ENCODE peak calls at places on chromosomes 4 and X, in four cellular contexts. One of them, this sample, is unnamed.

GRCh38 chrX:47030339-47030738 is 47.9 kb upstream of the RGN start:
- DNase-seq in K562: peak
- DNase-seq in HepG2: peak
- DNase-seq in GM12878: peak
- DNase-seq in this sample: peak

GRCh38 chr4:30094866-30095265 is 625.3 kb upstream of the PCDH7 start:
- DNase-seq in HepG2: no peak
- DNase-seq in GM12878: no peak
- DNase-seq in K562: no peak
- DNase-seq in this sample: no peak

GRCh38 chr4:185134176-185134869 is 8.7 kb upstream of the SLC25A4 start:
- DNase-seq in K562: peak
- DNase-seq in HepG2: peak
- DNase-seq in GM12878: no peak
- DNase-seq in this sample: peak

GRCh38 chr4:145178740-145179139 is 1.6 kb downstream of the OTUD4 start:
- DNase-seq in HepG2: no peak
- DNase-seq in K562: no peak
- DNase-seq in GM12878: no peak
- DNase-seq in this sample: no peak

GRCh38 chr4:177371452-177371851 is 61.8 kb downstream of the NEIL3 start:
- DNase-seq in K562: no peak
- DNase-seq in GM12878: no peak
- DNase-seq in HepG2: no peak
- DNase-seq in this sample: no peak

GRCh38 chr4:145840162-145840768 is 98.4 kb downstream of the ZNF827 start:
- DNase-seq in K562: peak
- DNase-seq in GM12878: peak
- DNase-seq in HepG2: peak
- DNase-seq in this sample: peak

GRCh38 chrX:102155806-102156179 is at the start of gene BEX5:
- DNase-seq in GM12878: no peak
- DNase-seq in HepG2: no peak
- DNase-seq in K562: peak
- DNase-seq in this sample: no peak

GRCh38 chr4:183411291-183411861 is 33.1 kb upstream of the CDKN2AIP start:
- DNase-seq in HepG2: no peak
- DNase-seq in GM12878: peak
- DNase-seq in K562: no peak
- DNase-seq in this sample: no peak

GRCh38 chr4:163393471-163393870 is 49.8 kb downstream of the NPY5R start:
- DNase-seq in K562: no peak
- DNase-seq in GM12878: no peak
- DNase-seq in HepG2: no peak
- DNase-seq in this sample: no peak

GRCh38 chr4:26081795-26082498 is 167.9 kb downstream of the SMIM20 start:
- DNase-seq in GM12878: no peak
- DNase-seq in HepG2: peak
- DNase-seq in K562: peak
- DNase-seq in this sample: peak

GRCh38 chr4:152634110-152634760 is 45.6 kb downstream of the TMEM154 start:
- DNase-seq in GM12878: no peak
- DNase-seq in K562: no peak
- DNase-seq in HepG2: peak
- DNase-seq in this sample: no peak

GRCh38 chrX:105816517-105816916 is 5.8 kb upstream of the NRK start:
- DNase-seq in GM12878: no peak
- DNase-seq in HepG2: no peak
- DNase-seq in K562: no peak
- DNase-seq in this sample: no peak

GRCh38 chrX:112961981-112962380 is 121.3 kb upstream of the AMOT start:
- DNase-seq in K562: no peak
- DNase-seq in HepG2: no peak
- DNase-seq in GM12878: no peak
- DNase-seq in this sample: no peak

DNA sequence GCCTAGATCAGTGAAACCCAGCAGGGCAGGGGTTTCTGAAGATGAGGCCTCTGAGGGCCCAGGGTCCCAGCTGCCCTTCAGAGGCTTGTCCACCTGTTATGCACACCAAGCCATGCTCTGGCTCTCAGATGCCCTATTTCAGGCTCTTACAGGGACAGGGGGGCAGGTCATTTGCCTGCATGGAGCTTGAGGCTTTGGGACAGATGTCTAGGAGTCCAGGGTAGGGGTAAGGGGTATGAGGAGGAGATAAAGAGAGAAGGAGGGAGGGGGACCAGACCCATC is 4.7 kb upstream of the EFNB1 start:
- DNase-seq in K562: no peak
- DNase-seq in GM12878: no peak
- DNase-seq in HepG2: no peak
- DNase-seq in this sample: no peak
- TF ChIP-seq ATF3 in K562: no peak
- TF ChIP-seq ATF3 in GM12878: no peak
- TF ChIP-seq ATF3 in HepG2: no peak
- TF ChIP-seq ATF3 in this sample: no peak

GRCh38 chr4:168981942-168982341 is 28.1 kb downstream of the CBR4 start:
- DNase-seq in HepG2: no peak
- DNase-seq in GM12878: no peak
- DNase-seq in K562: no peak
- DNase-seq in this sample: no peak

GRCh38 chr4:168981460-168981859 is 28.6 kb downstream of the CBR4 start:
- DNase-seq in GM12878: no peak
- DNase-seq in K562: no peak
- DNase-seq in HepG2: no peak
- DNase-seq in this sample: no peak

GRCh38 chr4:168972601-168973000 is 37.5 kb downstream of the CBR4 start:
- DNase-seq in GM12878: no peak
- DNase-seq in K562: no peak
- DNase-seq in HepG2: no peak
- DNase-seq in this sample: no peak

GRCh38 chr4:168979338-168979737 is 30.7 kb downstream of the CBR4 start:
- DNase-seq in HepG2: peak
- DNase-seq in GM12878: no peak
- DNase-seq in K562: no peak
- DNase-seq in this sample: no peak

DNA sequence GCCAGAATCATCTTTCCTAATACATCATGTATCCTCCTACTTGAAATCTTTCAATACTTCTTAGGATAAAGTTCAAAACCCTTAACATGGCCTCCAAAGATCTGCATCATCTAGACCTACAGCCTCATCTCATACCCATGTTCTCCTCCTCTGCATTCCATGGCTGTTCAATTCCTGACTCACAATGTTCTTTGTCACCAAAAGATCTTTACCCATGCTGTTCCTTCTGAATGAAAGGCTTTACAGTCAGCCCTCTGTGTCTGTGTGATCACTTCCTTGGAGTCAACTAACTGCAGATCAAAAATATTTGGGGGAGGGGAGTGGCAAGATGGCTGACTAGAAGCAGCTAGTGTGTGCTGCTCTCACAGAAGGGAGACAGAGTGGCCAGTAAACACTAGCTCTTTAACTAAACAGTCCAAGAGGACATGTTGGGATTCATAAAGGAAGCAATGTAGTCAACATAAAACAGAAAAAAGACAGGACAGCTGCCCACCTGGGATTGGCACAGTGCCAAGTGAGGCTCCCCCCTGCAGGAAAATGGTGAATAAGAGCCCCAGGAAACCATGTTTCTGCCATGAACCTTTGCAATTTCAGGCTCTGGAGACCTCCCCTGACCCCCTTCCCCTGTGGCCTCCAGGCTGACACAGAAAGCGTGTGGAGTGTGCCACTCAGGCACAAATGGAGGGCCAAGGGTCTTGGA is 31.9 kb downstream of the CBR4 start:
- DNase-seq in K562: no peak
- DNase-seq in HepG2: peak
- DNase-seq in GM12878: no peak
- DNase-seq in this sample: no peak
- TF ChIP-seq ZBTB33 in K562: no peak
- TF ChIP-seq ZBTB33 in HepG2: no peak
- TF ChIP-seq ZBTB33 in GM12878: no peak
- TF ChIP-seq ZBTB33 in this sample: no peak

GRCh38 chr4:88823058-88823919 is 125.7 kb upstream of the NAP1L5 start:
- DNase-seq in GM12878: peak
- DNase-seq in HepG2: peak
- DNase-seq in K562: peak
- DNase-seq in this sample: peak
- TF ChIP-seq POLR2A in GM12878: no peak
- TF ChIP-seq POLR2A in HepG2: peak
- TF ChIP-seq POLR2A in K562: peak
- TF ChIP-seq POLR2A in this sample: no peak

GRCh38 chrX:23008431-23009099 is 8.8 kb downstream of the DDX53 start:
- DNase-seq in K562: no peak
- DNase-seq in GM12878: no peak
- DNase-seq in HepG2: peak
- DNase-seq in this sample: peak
- TF ChIP-seq ATF3 in K562: no peak
- TF ChIP-seq ATF3 in GM12878: no peak
- TF ChIP-seq ATF3 in HepG2: no peak
- TF ChIP-seq ATF3 in this sample: no peak

GRCh38 chrX:40908857-40909475 is 173.6 kb upstream of the MED14 start:
- DNase-seq in HepG2: no peak
- DNase-seq in GM12878: no peak
- DNase-seq in K562: no peak
- DNase-seq in this sample: peak

GRCh38 chrX:40912166-40912565 is 173.1 kb upstream of the USP9X start:
- DNase-seq in K562: no peak
- DNase-seq in HepG2: no peak
- DNase-seq in GM12878: no peak
- DNase-seq in this sample: no peak

GRCh38 chrX:40908026-40908425 is 172.7 kb upstream of the MED14 start:
- DNase-seq in K562: no peak
- DNase-seq in HepG2: no peak
- DNase-seq in GM12878: no peak
- DNase-seq in this sample: no peak

GRCh38 chrX:40912576-40912975 is 172.7 kb upstream of the USP9X start:
- DNase-seq in HepG2: no peak
- DNase-seq in GM12878: no peak
- DNase-seq in K562: no peak
- DNase-seq in this sample: no peak
- TF ChIP-seq ZBTB33 in HepG2: no peak
- TF ChIP-seq ZBTB33 in GM12878: no peak
- TF ChIP-seq ZBTB33 in K562: no peak
- TF ChIP-seq ZBTB33 in this sample: no peak

GRCh38 chr4:107987916-107988762 is 1.6 kb upstream of the HADH start:
- DNase-seq in HepG2: no peak
- DNase-seq in K562: no peak
- DNase-seq in GM12878: no peak
- DNase-seq in this sample: no peak
- TF ChIP-seq POLR2A in HepG2: no peak
- TF ChIP-seq POLR2A in K562: no peak
- TF ChIP-seq POLR2A in GM12878: no peak
- TF ChIP-seq POLR2A in this sample: no peak